ENCODE peak calls at places on chromosomes 6 and 20, in four cellular contexts. A is astrocyte of the spinal cord, R is pancreas, J is tibial artery. W is an unnamed sample.
A peak's percentile ranks its signal among the peaks of the same experiment; 100 is the strongest.

GRCh38 chr6:34157236-34157830 is 11.4 kb upstream of the GRM4 start:
- DNase-seq in A (no peak), R (no peak), J (peak; percentile 42), W (peak; percentile 22)

GRCh38 chr6:123022980-123023379 is 26.9 kb downstream of the CLVS2 start:
- DNase-seq in A (peak; percentile 36), R (no peak), J (no peak), W (no peak)

GRCh38 chr6:43509142-43509983 is 783 bp downstream of the LRRC73 start:
- DNase-seq in A (no peak), R (no peak), J (no peak), W (no peak)

GRCh38 chr6:113481910-113482309 is 375.2 kb upstream of the MARCKS start:
- DNase-seq in A (no peak), R (no peak), J (no peak), W (no peak)

GRCh38 chr6:78593898-78594666 is 273.3 kb upstream of the IRAK1BP1 start:
- DNase-seq in A (no peak), R (no peak), J (no peak), W (no peak)

GRCh38 chr6:41568585-41569384 is 22.6 kb downstream of the FOXP4 start:
- DNase-seq in A (peak; percentile 13), R (no peak), J (no peak), W (no peak)

GRCh38 chr20:44019638-44020335 is 105.1 kb downstream of the TOX2 start:
- DNase-seq in A (no peak), R (no peak), J (no peak), W (peak; percentile 38)

GRCh38 chr20:4820833-4821518 is 99.3 kb downstream of the PRND start:
- DNase-seq in A (peak; percentile 48), R (no peak), J (peak; percentile 63), W (no peak)

GRCh38 chr6:97097068-97098047 is 172.8 kb downstream of the KLHL32 start:
- DNase-seq in A (no peak), R (no peak), J (no peak), W (no peak)

GRCh38 chr6:35718354-35718695 is 18.5 kb upstream of the ARMC12 start:
- DNase-seq in A (no peak), R (no peak), J (peak; percentile 27), W (no peak)

GRCh38 chr20:10236540-10237533 is 18.2 kb downstream of the SNAP25 start:
- DNase-seq in A (no peak), R (no peak), J (no peak), W (no peak)

GRCh38 chr6:5084787-5085637 is at the start of gene PPP1R3G:
- DNase-seq in A (peak; percentile 66), R (no peak), J (peak; percentile 79), W (no peak)

GRCh38 chr20:33130553-33130952 is 37.4 kb upstream of the BPIFA2 start:
- DNase-seq in A (peak; percentile 9), R (no peak), J (no peak), W (no peak)

GRCh38 chr6:167673951-167674350 is 152.8 kb upstream of the AFDN start:
- DNase-seq in A (no peak), R (no peak), J (no peak), W (no peak)

GRCh38 chr6:77466055-77467028 is 3.1 kb upstream of the HTR1B start:
- DNase-seq in A (peak; percentile 79), R (peak; percentile 69), J (peak; percentile 80), W (no peak)

GRCh38 chr6:47479156-47479541 is 1.6 kb downstream of the CD2AP start:
- DNase-seq in A (peak; percentile 19), R (no peak), J (no peak), W (no peak)

GRCh38 chr6:105345506-105345905 is 57.4 kb downstream of the PREP start:
- DNase-seq in A (no peak), R (no peak), J (no peak), W (no peak)

GRCh38 chr6:30543824-30544223 is 12.5 kb downstream of the GNL1 start:
- DNase-seq in A (no peak), R (no peak), J (no peak), W (no peak)

GRCh38 chr6:114377881-114378280 is 35.1 kb upstream of the HS3ST5 start:
- DNase-seq in A (peak; percentile 3), R (no peak), J (no peak), W (no peak)

GRCh38 chr20:48143435-48144081 is 358.3 kb upstream of the SULF2 start:
- DNase-seq in A (no peak), R (no peak), J (no peak), W (no peak)

GRCh38 chr20:21522479-21523397 is 8.9 kb upstream of the NKX2-2 start:
- DNase-seq in A (no peak), R (no peak), J (no peak), W (peak; percentile 55)

GRCh38 chr6:15264902-15265761 is 19.3 kb downstream of the JARID2 start:
- DNase-seq in A (peak; percentile 56), R (no peak), J (no peak), W (no peak)

GRCh38 chr6:144178323-144178722 is 28.0 kb downstream of the STX11 start:
- DNase-seq in A (no peak), R (no peak), J (no peak), W (no peak)

GRCh38 chr20:41347523-41348429 is 7.2 kb downstream of the LPIN3 start:
- DNase-seq in A (no peak), R (peak; percentile 37), J (no peak), W (no peak)

GRCh38 chr6:53119772-53120409 is 28.8 kb downstream of the GCM1 start:
- DNase-seq in A (peak; percentile 42), R (peak; percentile 42), J (no peak), W (no peak)

GRCh38 chr6:157597461-157598312 is 216.7 kb downstream of the ZDHHC14 start:
- DNase-seq in A (peak; percentile 41), R (peak; percentile 66), J (no peak), W (no peak)

GRCh38 chr6:21752054-21752811 is 158.7 kb downstream of the SOX4 start:
- DNase-seq in A (peak; percentile 59), R (no peak), J (no peak), W (no peak)

GRCh38 chr6:139496654-139497343 is 122.4 kb upstream of the CITED2 start:
- DNase-seq in A (no peak), R (no peak), J (no peak), W (no peak)

GRCh38 chr6:89393659-89394058 is 18.4 kb downstream of the RRAGD start:
- DNase-seq in A (no peak), R (no peak), J (no peak), W (no peak)

GRCh38 chr6:119484598-119484997 is 135.0 kb upstream of the MAN1A1 start:
- DNase-seq in A (peak; percentile 88), R (peak; percentile 44), J (no peak), W (no peak)

GRCh38 chr6:112927641-112928040 is 580.5 kb downstream of the RFPL4B start:
- DNase-seq in A (peak; percentile 33), R (no peak), J (no peak), W (no peak)

GRCh38 chr6:100880149-100880900 is 804 bp downstream of the ASCC3 start:
- DNase-seq in A (peak; percentile 22), R (no peak), J (no peak), W (no peak)

GRCh38 chr6:158142789-158143188 is 25.3 kb downstream of the SERAC1 start:
- DNase-seq in A (peak; percentile 49), R (peak; percentile 38), J (no peak), W (no peak)

GRCh38 chr20:53133134-53133533 is 161.0 kb downstream of the TSHZ2 start:
- DNase-seq in A (no peak), R (no peak), J (no peak), W (no peak)

GRCh38 chr6:83711958-83712357 is 3.1 kb upstream of the SNAP91 start:
- DNase-seq in A (no peak), R (no peak), J (no peak), W (no peak)

GRCh38 chr6:83708970-83709747 is at the start of gene SNAP91:
- DNase-seq in A (no peak), R (peak; percentile 12), J (no peak), W (no peak)

GRCh38 chr6:83709748-83710050 is 798 bp upstream of the SNAP91 start:
- DNase-seq in A (no peak), R (no peak), J (no peak), W (no peak)

GRCh38 chr6:83708546-83708969 is 343 bp downstream of the SNAP91 start:
- DNase-seq in A (peak; percentile 13), R (no peak), J (no peak), W (no peak)

DNA sequence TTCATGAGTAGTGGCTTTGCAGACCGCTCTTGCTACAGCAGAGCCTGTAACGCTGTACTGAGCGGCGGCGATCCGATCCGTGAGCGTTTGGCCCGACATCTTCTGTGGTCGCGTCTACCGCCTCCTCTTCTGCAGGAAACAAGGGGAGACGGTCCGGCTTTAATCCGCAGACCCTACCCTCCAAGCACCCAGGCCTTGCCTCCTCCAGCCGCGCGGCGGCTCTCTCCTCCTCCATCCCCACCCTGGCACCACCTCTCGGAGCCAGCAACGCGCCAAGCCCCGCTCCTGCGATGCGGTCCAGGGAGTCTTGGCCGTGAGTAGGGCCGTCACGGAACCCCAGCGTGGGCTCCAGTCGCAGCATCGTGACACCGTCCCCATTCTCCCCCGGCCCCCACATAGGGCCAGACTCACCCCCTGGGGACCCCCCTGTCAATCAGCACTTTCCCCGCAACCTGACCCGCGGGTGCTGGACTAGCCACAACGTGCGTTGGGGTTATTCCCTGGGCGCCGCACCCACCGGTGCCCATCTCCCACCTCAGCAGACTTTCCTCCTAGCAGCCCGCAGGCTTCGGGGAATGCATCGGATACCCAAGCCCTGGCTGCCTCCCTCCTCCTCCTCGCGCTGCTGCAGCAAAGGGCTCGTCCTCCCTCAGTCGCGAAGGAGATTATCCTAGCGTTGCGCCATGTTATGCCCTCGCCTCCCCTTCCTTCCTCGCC is 914 bp downstream of the SNAP91 start:
- DNase-seq in A (no peak), R (no peak), J (no peak), W (no peak)
- TF ChIP-seq CTCF in A (no peak), R (no peak), J (no peak), W (no peak)

GRCh38 chr6:29112135-29112534 is 4.3 kb downstream of the OR2J3 start:
- DNase-seq in A (no peak), R (no peak), J (no peak), W (no peak)
- TF ChIP-seq CTCF in A (no peak), R (no peak), J (no peak), W (no peak)

GRCh38 chr6:109644131-109644530 is 46.9 kb downstream of the AK9 start:
- DNase-seq in A (no peak), R (no peak), J (no peak), W (no peak)
- TF ChIP-seq CTCF in A (no peak), R (no peak), J (no peak), W (no peak)

DNA sequence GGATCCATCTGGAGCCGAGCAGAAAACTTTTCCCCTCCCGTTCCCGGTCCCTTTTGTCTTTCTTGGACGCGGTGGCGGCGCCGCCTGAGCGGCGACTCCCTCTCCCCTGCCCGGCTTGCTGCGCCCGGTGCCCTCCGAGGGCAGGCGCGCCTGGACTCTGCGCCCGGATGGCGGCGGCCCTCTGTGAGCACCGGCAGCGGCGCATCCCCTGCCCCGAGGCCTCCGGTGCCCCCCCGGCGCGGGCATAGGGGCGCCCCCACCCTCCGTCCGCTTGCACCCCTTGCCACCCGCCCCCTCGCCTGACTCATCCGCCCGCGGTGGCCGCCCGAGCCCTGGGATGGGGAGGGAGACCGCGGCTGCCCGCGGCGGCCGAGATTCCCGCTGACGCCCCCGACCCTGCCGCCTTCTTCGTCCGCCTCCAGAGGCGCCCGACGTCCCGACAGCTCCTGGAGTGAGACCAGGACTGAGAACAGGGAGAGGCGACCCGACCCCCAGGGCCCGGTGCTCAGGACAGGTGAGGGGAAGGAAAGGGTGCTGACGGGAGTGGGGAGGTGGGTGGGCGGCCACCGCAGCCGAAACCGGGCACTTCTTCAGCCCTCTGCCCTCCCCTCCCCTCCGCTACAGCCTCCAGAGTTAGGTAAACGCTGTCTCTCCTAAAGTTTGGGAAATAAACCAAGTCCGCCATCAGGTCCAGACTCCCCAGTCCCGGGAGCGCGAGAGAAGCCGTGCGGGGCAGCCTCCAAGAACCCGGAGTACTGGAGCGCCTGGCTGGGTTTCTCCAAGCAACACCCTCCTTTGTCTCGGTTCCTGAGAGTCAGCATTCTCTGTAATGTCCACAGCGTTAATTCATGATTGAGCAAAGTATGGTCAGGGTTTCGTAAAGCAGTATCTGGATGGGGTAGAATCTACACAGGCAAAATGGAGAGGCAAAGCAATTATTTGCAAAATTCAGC is at the start of gene TMEM200A:
- DNase-seq in A (peak; percentile 61), R (peak; percentile 15), J (peak; percentile 63), W (peak; percentile 77)
- TF ChIP-seq CTCF in A (peak; percentile 30), R (no peak), J (no peak), W (no peak)